ENCODE peak calls at places on chromosomes 11 and 22, in four cellular contexts. G is activated naive CD4-positive, alpha-beta T cell treated with anti-CD3 and anti-CD28 coated beads, Interleukin-2, amount 10 ng/mL, durations not matched to agents 7 days and 5 days; R is fibroblast of the aortic adventitia; A is stimulated activated CD8-positive, alpha-beta memory T cell treated with anti-CD3 and anti-CD28 coated beads, Interleukin-12 subunit alpha, Interleukin-12 subunit beta, amount 100 ng/mL, for 4 hours. L is an unnamed sample.

GRCh38 chr22:40040927-40041326 is 46.2 kb downstream of the FAM83F start:
- DNase-seq in G (no peak), R (peak), A (no peak), L (no peak)

GRCh38 chr22:49827307-49827852 is 293 bp downstream of the BRD1 start:
- DNase-seq in G (peak), R (no peak), A (no peak), L (no peak)

GRCh38 chr11:1226226-1226961 is 3.5 kb downstream of the MUC5B start:
- DNase-seq in G (peak), R (no peak), A (no peak), L (no peak)

GRCh38 chr22:25208743-25209505 is 9.3 kb downstream of the CRYBB3 start:
- DNase-seq in G (no peak), R (no peak), A (no peak), L (no peak)

GRCh38 chr22:48739348-48740085 is 1088.2 kb downstream of the BRD1 start:
- DNase-seq in G (peak), R (no peak), A (no peak), L (no peak)

GRCh38 chr11:109957000-109957399 is 136.2 kb upstream of the ZC3H12C start:
- DNase-seq in G (no peak), R (no peak), A (no peak), L (no peak)

GRCh38 chr22:27420186-27420816 is 381.3 kb downstream of the MN1 start:
- DNase-seq in G (no peak), R (peak), A (no peak), L (no peak)

GRCh38 chr11:23554002-23554401 is 693.7 kb upstream of the CCDC179 start:
- DNase-seq in G (no peak), R (no peak), A (no peak), L (no peak)

GRCh38 chr11:330694-331314 is 10.1 kb upstream of the IFITM3 start:
- DNase-seq in G (peak), R (no peak), A (no peak), L (no peak)

GRCh38 chr22:37462983-37463382 is 23.2 kb downstream of the MFNG start:
- DNase-seq in G (peak), R (peak), A (no peak), L (no peak)

GRCh38 chr11:64751580-64751979 is 7.6 kb upstream of the RASGRP2 start:
- DNase-seq in G (no peak), R (no peak), A (no peak), L (no peak)

GRCh38 chr11:103648054-103648453 is 388.4 kb upstream of the DDI1 start:
- DNase-seq in G (no peak), R (no peak), A (no peak), L (no peak)

GRCh38 chr11:8631395-8632110 is 37.5 kb upstream of the STK33 start:
- DNase-seq in G (no peak), R (peak), A (no peak), L (peak)

GRCh38 chr11:11272254-11272653 is 80.8 kb downstream of the CSNK2A3 start:
- DNase-seq in G (no peak), R (no peak), A (no peak), L (no peak)

GRCh38 chr22:19851291-19852176 is 3.1 kb downstream of the GNB1L start:
- DNase-seq in G (no peak), R (no peak), A (no peak), L (no peak)

GRCh38 chr11:35593143-35593542 is 25.1 kb upstream of the FJX1 start:
- DNase-seq in G (no peak), R (peak), A (no peak), L (peak)

GRCh38 chr11:86687083-86687799 is 14.8 kb upstream of the ME3 start:
- DNase-seq in G (no peak), R (peak), A (no peak), L (no peak)

GRCh38 chr11:118929496-118930151 is 3.9 kb upstream of the BCL9L start:
- DNase-seq in G (peak), R (peak), A (peak), L (no peak)

GRCh38 chr11:130390071-130390758 is 38.2 kb downstream of the ADAMTS8 start:
- DNase-seq in G (no peak), R (peak), A (no peak), L (no peak)

GRCh38 chr11:69730500-69730899 is 26.7 kb upstream of the FGF19 start:
- DNase-seq in G (no peak), R (no peak), A (no peak), L (no peak)

GRCh38 chr11:134365011-134365925 is 33.5 kb downstream of the GLB1L2 start:
- DNase-seq in G (no peak), R (no peak), A (no peak), L (no peak)

GRCh38 chr11:789951-790350 is at the start of gene CEND1:
- DNase-seq in G (peak), R (peak), A (no peak), L (no peak)

GRCh38 chr11:74147199-74147929 is 23.4 kb downstream of the C2CD3 start:
- DNase-seq in G (no peak), R (peak), A (no peak), L (no peak)

GRCh38 chr22:48754611-48755331 is 1072.9 kb downstream of the BRD1 start:
- DNase-seq in G (no peak), R (no peak), A (no peak), L (no peak)

GRCh38 chr22:35422145-35422544 is 22.2 kb downstream of the MCM5 start:
- DNase-seq in G (no peak), R (no peak), A (no peak), L (no peak)

GRCh38 chr11:46736615-46737014 is 17.6 kb downstream of the F2 start:
- DNase-seq in G (no peak), R (no peak), A (no peak), L (peak)

GRCh38 chr11:75461136-75461535 is 28.1 kb upstream of the KLHL35 start:
- DNase-seq in G (no peak), R (no peak), A (no peak), L (no peak)

GRCh38 chr11:64970731-64971151 is 1.2 kb downstream of the MAJIN start:
- DNase-seq in G (no peak), R (no peak), A (no peak), L (no peak)

GRCh38 chr11:83044958-83045712 is 26.6 kb downstream of the RAB30 start:
- DNase-seq in G (no peak), R (peak), A (no peak), L (peak)

GRCh38 chr11:97856666-97857065 is 1164.1 kb upstream of the CNTN5 start:
- DNase-seq in G (no peak), R (no peak), A (no peak), L (no peak)

GRCh38 chr11:110311783-110312578 is 15.6 kb upstream of the RDX start:
- DNase-seq in G (no peak), R (peak), A (no peak), L (no peak)

GRCh38 chr11:96329855-96330510 is 13.0 kb downstream of the MAML2 start:
- DNase-seq in G (no peak), R (no peak), A (no peak), L (no peak)

GRCh38 chr11:2589538-2589934 is 110.3 kb downstream of the KCNQ1OT1 start:
- DNase-seq in G (no peak), R (no peak), A (no peak), L (no peak)

GRCh38 chr11:108975641-108976071 is 310.8 kb downstream of the DDX10 start:
- DNase-seq in G (no peak), R (no peak), A (no peak), L (no peak)

GRCh38 chr22:27692243-27692642 is 109.3 kb downstream of the MN1 start:
- DNase-seq in G (no peak), R (peak), A (no peak), L (no peak)

GRCh38 chr11:129905402-129905801 is 10.0 kb upstream of the NFRKB start:
- DNase-seq in G (no peak), R (no peak), A (no peak), L (no peak)

L was measured in AG09309.